ENCODE peak calls at places on chromosome 10, in seven cellular contexts. M is H1, F is K562, A is HCT116, Q is SK-N-SH, J is HepG2, W is GM12878. Z is an unnamed sample.

GRCh38 chr10:128173383-128173782 is 47.2 kb upstream of the MKI67 start:
- DNase-seq in M (no peak), F (no peak), A (no peak), Q (no peak), J (peak; percentile 41), W (no peak), Z (no peak)

GRCh38 chr10:110375121-110375520 is 70.4 kb upstream of the SMNDC1 start:
- DNase-seq in M (no peak), F (no peak), A (no peak), Q (no peak), J (no peak), W (no peak), Z (no peak)

GRCh38 chr10:46520941-46521340 is 35.5 kb downstream of the GPRIN2 start:
- DNase-seq in M (peak; percentile 43), F (no peak), A (no peak), Q (peak; percentile 53), J (no peak), W (no peak), Z (no peak)

GRCh38 chr10:16853201-16853600 is 36.0 kb upstream of the RSU1 start:
- DNase-seq in M (no peak), F (no peak), A (peak; percentile 15), Q (peak; percentile 38), J (peak; percentile 10), W (no peak), Z (no peak)

GRCh38 chr10:118798186-118798811 is 43.5 kb upstream of the CACUL1 start:
- DNase-seq in M (no peak), F (no peak), A (peak; percentile 26), Q (no peak), J (no peak), W (no peak), Z (no peak)

GRCh38 chr10:49152663-49153062 is 18.8 kb upstream of the FAM170B start:
- DNase-seq in M (no peak), F (no peak), A (no peak), Q (no peak), J (no peak), W (no peak), Z (no peak)

GRCh38 chr10:93380043-93380565 is 102.0 kb downstream of the MYOF start:
- DNase-seq in M (no peak), F (no peak), A (no peak), Q (no peak), J (no peak), W (no peak), Z (no peak)

GRCh38 chr10:14645239-14645960 is 129.3 kb downstream of the FAM107B start:
- DNase-seq in M (no peak), F (no peak), A (no peak), Q (no peak), J (no peak), W (peak; percentile 56), Z (no peak)

GRCh38 chr10:74882427-74882826 is 56.0 kb downstream of the KAT6B start:
- DNase-seq in M (no peak), F (no peak), A (no peak), Q (no peak), J (peak; percentile 21), W (no peak), Z (no peak)

GRCh38 chr10:35890061-35890969 is 248.2 kb upstream of the FZD8 start:
- DNase-seq in M (no peak), F (no peak), A (no peak), Q (no peak), J (no peak), W (no peak), Z (no peak)

GRCh38 chr10:125164421-125164820 is 4.1 kb upstream of the CTBP2 start:
- DNase-seq in M (no peak), F (no peak), A (no peak), Q (no peak), J (no peak), W (no peak), Z (no peak)

GRCh38 chr10:115572740-115573455 is 479.7 kb downstream of the ATRNL1 start:
- DNase-seq in M (peak; percentile 61), F (no peak), A (peak; percentile 7), Q (peak; percentile 12), J (no peak), W (no peak), Z (peak; percentile 8)

GRCh38 chr10:29736325-29737208 is 101.8 kb upstream of the SVIL start:
- DNase-seq in M (peak; percentile 74), F (no peak), A (no peak), Q (peak; percentile 87), J (no peak), W (no peak), Z (no peak)

GRCh38 chr10:89805599-89806013 is 104.2 kb downstream of the KIF20B start:
- DNase-seq in M (no peak), F (no peak), A (no peak), Q (no peak), J (no peak), W (peak; percentile 27), Z (no peak)

GRCh38 chr10:19791032-19791431 is 25.2 kb upstream of the PLXDC2 start:
- DNase-seq in M (no peak), F (no peak), A (no peak), Q (no peak), J (no peak), W (no peak), Z (no peak)
- TF ChIP-seq SIN3A in M (no peak), F (no peak), A (no peak), Q (no peak), J (no peak), W (no peak), Z (no peak)

GRCh38 chr10:131948501-131948900 is 33.2 kb downstream of the BNIP3 start:
- DNase-seq in M (no peak), F (no peak), A (no peak), Q (no peak), J (no peak), W (no peak), Z (no peak)

GRCh38 chr10:131946880-131947279 is 34.8 kb downstream of the BNIP3 start:
- DNase-seq in M (no peak), F (no peak), A (no peak), Q (no peak), J (no peak), W (no peak), Z (no peak)

GRCh38 chr10:131946321-131946751 is 35.4 kb downstream of the BNIP3 start:
- DNase-seq in M (no peak), F (no peak), A (no peak), Q (no peak), J (no peak), W (no peak), Z (peak; percentile 62)

GRCh38 chr10:131949041-131949862 is 32.5 kb downstream of the BNIP3 start:
- DNase-seq in M (no peak), F (no peak), A (no peak), Q (no peak), J (no peak), W (no peak), Z (no peak)

GRCh38 chr10:131947631-131948347 is 33.9 kb downstream of the BNIP3 start:
- DNase-seq in M (no peak), F (no peak), A (no peak), Q (no peak), J (no peak), W (no peak), Z (peak; percentile 64)
- TF ChIP-seq SIN3A in M (no peak), F (no peak), A (no peak), Q (no peak), J (no peak), W (no peak), Z (no peak)

GRCh38 chr10:91035650-91036292 is 114.9 kb upstream of the ANKRD1 start:
- DNase-seq in M (no peak), F (no peak), A (no peak), Q (no peak), J (no peak), W (no peak), Z (no peak)

GRCh38 chr10:91033536-91033935 is 112.6 kb upstream of the ANKRD1 start:
- DNase-seq in M (no peak), F (no peak), A (no peak), Q (peak; percentile 56), J (no peak), W (no peak), Z (no peak)

GRCh38 chr10:91032614-91033248 is 111.8 kb upstream of the ANKRD1 start:
- DNase-seq in M (no peak), F (no peak), A (no peak), Q (no peak), J (no peak), W (no peak), Z (no peak)

GRCh38 chr10:91034042-91034441 is 113.2 kb upstream of the ANKRD1 start:
- DNase-seq in M (no peak), F (no peak), A (no peak), Q (peak; percentile 28), J (no peak), W (no peak), Z (no peak)

DNA sequence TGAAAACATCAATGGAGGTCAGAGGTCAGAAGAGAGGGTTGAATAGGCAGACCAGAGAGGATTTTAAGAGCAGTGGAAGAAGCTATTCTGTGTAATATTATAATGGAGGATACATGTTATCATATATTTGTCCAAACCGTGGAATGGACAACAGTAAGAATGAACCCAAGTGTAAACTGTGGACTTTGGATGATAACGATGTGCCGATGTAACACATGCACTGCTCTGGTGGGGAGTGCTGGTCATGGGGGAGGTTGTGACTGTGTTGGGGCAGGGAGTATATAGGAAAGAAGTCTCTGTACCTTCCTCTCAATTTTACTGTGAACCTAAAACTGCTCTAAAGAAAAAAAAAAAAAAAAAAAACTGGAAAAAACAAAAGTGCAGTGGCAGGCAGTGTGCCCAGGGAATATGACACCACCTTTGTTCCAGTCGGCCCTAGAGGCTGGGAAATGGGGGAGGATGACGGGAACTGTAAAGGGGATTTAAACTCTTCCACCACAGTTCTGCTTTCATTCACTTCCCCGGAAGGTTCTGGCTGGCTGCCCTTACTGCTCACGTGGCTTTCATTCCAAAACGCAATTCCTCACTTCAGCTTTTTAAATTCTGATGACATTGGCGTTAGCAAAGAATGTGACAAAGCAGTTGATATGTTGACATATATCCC is 113.7 kb upstream of the ANKRD1 start:
- DNase-seq in M (no peak), F (no peak), A (no peak), Q (no peak), J (peak; percentile 9), W (no peak), Z (no peak)
- TF ChIP-seq SIN3A in M (no peak), F (no peak), A (no peak), Q (no peak), J (no peak), W (no peak), Z (no peak)

GRCh38 chr10:102420443-102420809 is 210 bp upstream of the FBXL15 start:
- DNase-seq in M (no peak), F (no peak), A (no peak), Q (peak; percentile 80), J (no peak), W (no peak), Z (no peak)
- TF ChIP-seq SIN3A in M (no peak), F (no peak), A (no peak), Q (no peak), J (no peak), W (no peak), Z (no peak)